ENCODE peak calls at places on chromosomes 6 and 20, in nine cellular contexts. F is substantia nigra, O is cardiac muscle cell, I is fibroblast of pulmonary artery, Z is EH, S is HS-27A, V is tibial artery, Q is GM23248, T is mucosa of gallbladder. M is an unnamed sample.

GRCh38 chr20:57600324-57601210 is 19.7 kb downstream of the ZBP1 start:
- DNase-seq in F (no peak), O (no peak), I (no peak), Z (no peak), S (no peak), V (no peak), Q (peak), T (no peak), M (no peak)

GRCh38 chr20:34927736-34928135 is 27.9 kb downstream of the GSS start:
- DNase-seq in F (no peak), O (no peak), I (no peak), Z (peak), S (no peak), V (no peak), Q (peak), T (no peak), M (no peak)

GRCh38 chr6:78131521-78131920 is 478.7 kb downstream of the MEI4 start:
- DNase-seq in F (no peak), O (no peak), I (no peak), Z (no peak), S (no peak), V (no peak), Q (no peak), T (no peak), M (no peak)

GRCh38 chr20:35465976-35466375 is 10.6 kb downstream of the CEP250 start:
- DNase-seq in F (no peak), O (no peak), I (no peak), Z (no peak), S (no peak), V (no peak), Q (no peak), T (no peak), M (no peak)

GRCh38 chr6:30647039-30647801 is at the start of gene C6orf136:
- DNase-seq in F (peak), O (peak), I (peak), Z (peak), S (peak), V (peak), Q (peak), T (peak), M (peak)

GRCh38 chr6:166898910-166899309 is 57.4 kb downstream of the RNASET2 start:
- DNase-seq in F (no peak), O (no peak), I (no peak), Z (no peak), S (no peak), V (no peak), Q (no peak), T (no peak), M (no peak)

GRCh38 chr6:27495386-27496135 is 22.7 kb upstream of the ZNF184 start:
- DNase-seq in F (no peak), O (peak), I (peak), Z (peak), S (peak), V (peak), Q (peak), T (no peak), M (no peak)

GRCh38 chr6:6494677-6495076 is 93.8 kb upstream of the LY86 start:
- DNase-seq in F (no peak), O (peak), I (no peak), Z (no peak), S (no peak), V (peak), Q (peak), T (peak), M (peak)

GRCh38 chr6:41785689-41786450 is 1.6 kb upstream of the TOMM6 start:
- DNase-seq in F (no peak), O (no peak), I (peak), Z (peak), S (no peak), V (no peak), Q (peak), T (no peak), M (no peak)

GRCh38 chr20:51812861-51813260 is 10.5 kb upstream of the SALL4 start:
- DNase-seq in F (no peak), O (no peak), I (no peak), Z (no peak), S (no peak), V (peak), Q (no peak), T (no peak), M (no peak)

GRCh38 chr6:168603234-168603633 is 162.2 kb downstream of the SMOC2 start:
- DNase-seq in F (no peak), O (no peak), I (no peak), Z (no peak), S (no peak), V (peak), Q (no peak), T (no peak), M (no peak)

GRCh38 chr20:54793270-54793992 is 318.0 kb downstream of the DOK5 start:
- DNase-seq in F (no peak), O (no peak), I (no peak), Z (no peak), S (no peak), V (no peak), Q (no peak), T (no peak), M (no peak)

GRCh38 chr6:33978593-33979150 is 167.2 kb downstream of the GRM4 start:
- DNase-seq in F (no peak), O (no peak), I (no peak), Z (no peak), S (no peak), V (peak), Q (no peak), T (no peak), M (no peak)

GRCh38 chr6:12870033-12870432 is 153.5 kb downstream of the PHACTR1 start:
- DNase-seq in F (no peak), O (no peak), I (no peak), Z (no peak), S (no peak), V (no peak), Q (no peak), T (no peak), M (no peak)